ENCODE peak calls at places on chromosomes 2 and 18, in four cellular contexts. One of them, this sample, is unnamed.

GRCh38 chr2:223760838-223761502 is 76.4 kb downstream of the AP1S3 start:
- DNase-seq in dorsolateral prefrontal cortex: no peak
- DNase-seq in IMR-90: peak; percentile 89
- DNase-seq in GM12878: peak; percentile 53
- DNase-seq in this sample: peak; percentile 11

GRCh38 chr2:144524190-144524957 is 4.5 kb upstream of the ZEB2 start:
- DNase-seq in dorsolateral prefrontal cortex: peak; percentile 66
- DNase-seq in IMR-90: no peak
- DNase-seq in GM12878: no peak
- DNase-seq in this sample: no peak

GRCh38 chr2:71454221-71455010 is 1.1 kb downstream of the DYSF start:
- DNase-seq in dorsolateral prefrontal cortex: no peak
- DNase-seq in IMR-90: no peak
- DNase-seq in GM12878: no peak
- DNase-seq in this sample: no peak

GRCh38 chr2:196748123-196748522 is 51.4 kb downstream of the GTF3C3 start:
- DNase-seq in dorsolateral prefrontal cortex: no peak
- DNase-seq in IMR-90: no peak
- DNase-seq in GM12878: no peak
- DNase-seq in this sample: no peak

GRCh38 chr2:207805566-207806226 is 36.0 kb upstream of the FZD5 start:
- DNase-seq in dorsolateral prefrontal cortex: no peak
- DNase-seq in IMR-90: no peak
- DNase-seq in GM12878: no peak
- DNase-seq in this sample: no peak

GRCh38 chr2:30305235-30305634 is 73.9 kb downstream of the LBH start:
- DNase-seq in dorsolateral prefrontal cortex: no peak
- DNase-seq in IMR-90: peak; percentile 85
- DNase-seq in GM12878: no peak
- DNase-seq in this sample: no peak

GRCh38 chr2:183259921-183260320 is 135.7 kb downstream of the NUP35 start:
- DNase-seq in dorsolateral prefrontal cortex: no peak
- DNase-seq in IMR-90: no peak
- DNase-seq in GM12878: no peak
- DNase-seq in this sample: peak; percentile 8

GRCh38 chr2:109545828-109546713 is 67.7 kb downstream of the SEPTIN10 start:
- DNase-seq in dorsolateral prefrontal cortex: peak; percentile 82
- DNase-seq in IMR-90: peak; percentile 60
- DNase-seq in GM12878: peak; percentile 39
- DNase-seq in this sample: peak; percentile 52

GRCh38 chr18:24103622-24104021 is 35.2 kb upstream of the CABYR start:
- DNase-seq in dorsolateral prefrontal cortex: no peak
- DNase-seq in IMR-90: peak; percentile 11
- DNase-seq in GM12878: no peak
- DNase-seq in this sample: no peak

GRCh38 chr2:56260415-56260814 is 76.6 kb downstream of the CCDC85A start:
- DNase-seq in dorsolateral prefrontal cortex: no peak
- DNase-seq in IMR-90: no peak
- DNase-seq in GM12878: no peak
- DNase-seq in this sample: no peak

GRCh38 chr2:237473474-237474453 is 13.3 kb upstream of the MLPH start:
- DNase-seq in dorsolateral prefrontal cortex: peak; percentile 54
- DNase-seq in IMR-90: peak; percentile 67
- DNase-seq in GM12878: no peak
- DNase-seq in this sample: no peak
- TF ChIP-seq CTCF in dorsolateral prefrontal cortex: no peak
- TF ChIP-seq CTCF in IMR-90: no peak
- TF ChIP-seq CTCF in GM12878: no peak
- TF ChIP-seq CTCF in this sample: no peak

GRCh38 chr2:171965238-171965637 is 34.5 kb upstream of the METAP1D start:
- DNase-seq in dorsolateral prefrontal cortex: no peak
- DNase-seq in IMR-90: no peak
- DNase-seq in GM12878: no peak
- DNase-seq in this sample: no peak

GRCh38 chr2:171965661-171966060 is 34.1 kb upstream of the METAP1D start:
- DNase-seq in dorsolateral prefrontal cortex: no peak
- DNase-seq in IMR-90: no peak
- DNase-seq in GM12878: no peak
- DNase-seq in this sample: no peak

GRCh38 chr2:171964328-171964727 is 35.4 kb upstream of the METAP1D start:
- DNase-seq in dorsolateral prefrontal cortex: no peak
- DNase-seq in IMR-90: no peak
- DNase-seq in GM12878: no peak
- DNase-seq in this sample: no peak

GRCh38 chr2:171960570-171960969 is 38.3 kb downstream of the HAT1 start:
- DNase-seq in dorsolateral prefrontal cortex: no peak
- DNase-seq in IMR-90: no peak
- DNase-seq in GM12878: no peak
- DNase-seq in this sample: no peak

DNA sequence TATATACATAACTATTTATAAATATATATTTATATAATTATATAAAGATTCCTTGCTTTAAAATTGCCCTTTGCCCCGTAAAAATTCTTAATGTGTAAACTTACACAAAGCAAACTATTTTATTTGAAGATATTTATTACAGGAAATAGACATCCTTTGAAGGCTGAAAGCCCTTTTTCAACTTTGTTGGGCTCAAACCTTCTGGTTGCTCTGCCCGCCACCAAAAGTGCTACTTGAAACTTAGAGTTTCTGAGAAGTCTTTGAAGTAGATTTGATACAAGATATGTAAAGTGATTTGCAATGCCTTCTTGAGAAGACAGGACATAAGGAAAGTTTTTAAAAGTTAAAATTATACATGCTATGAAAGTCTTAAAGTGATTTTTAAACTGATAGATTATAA is 36.6 kb upstream of the METAP1D start:
- DNase-seq in dorsolateral prefrontal cortex: no peak
- DNase-seq in IMR-90: no peak
- DNase-seq in GM12878: no peak
- DNase-seq in this sample: no peak
- H3K4me3 ChIP-seq in dorsolateral prefrontal cortex: no peak overlapping the region
- H3K4me3 ChIP-seq in IMR-90: no peak overlapping the region
- H3K4me3 ChIP-seq in GM12878: no peak overlapping the region
- H3K4me3 ChIP-seq in this sample: no peak overlapping the region

GRCh38 chr2:46564811-46565241 is 85.5 kb downstream of the TMEM247 start:
- DNase-seq in dorsolateral prefrontal cortex: no peak
- DNase-seq in IMR-90: no peak
- DNase-seq in GM12878: no peak
- DNase-seq in this sample: no peak
- TF ChIP-seq CTCF in dorsolateral prefrontal cortex: no peak
- TF ChIP-seq CTCF in IMR-90: no peak
- TF ChIP-seq CTCF in GM12878: no peak
- TF ChIP-seq CTCF in this sample: peak; percentile 27

DNA sequence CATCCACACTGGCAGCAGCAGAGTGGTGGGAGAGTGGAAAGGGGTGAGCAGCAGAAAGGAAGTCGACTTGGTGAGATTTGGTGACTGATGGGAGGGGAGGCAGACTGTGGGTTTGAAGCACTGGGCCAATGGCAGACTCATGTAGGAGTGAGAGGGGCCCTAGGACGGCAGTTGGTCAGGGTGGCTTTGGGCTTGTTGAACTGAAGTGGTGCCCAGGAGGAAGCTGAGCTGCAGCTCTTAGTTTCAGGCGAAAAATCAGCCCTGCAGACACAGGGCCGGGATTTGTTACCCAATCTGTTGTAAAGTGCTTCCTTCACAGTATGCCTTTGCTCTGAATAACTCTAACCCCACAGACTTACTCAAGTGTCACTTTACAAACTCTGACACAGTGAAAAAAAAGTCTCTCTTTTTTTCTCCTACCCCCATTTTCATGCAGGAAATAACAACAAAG is 226.7 kb downstream of the VAPA start:
- DNase-seq in dorsolateral prefrontal cortex: no peak
- DNase-seq in IMR-90: peak; percentile 21
- DNase-seq in GM12878: no peak
- DNase-seq in this sample: no peak
- H3K4me3 ChIP-seq in dorsolateral prefrontal cortex: no peak overlapping the region
- H3K4me3 ChIP-seq in IMR-90: no peak overlapping the region
- H3K4me3 ChIP-seq in GM12878: no peak overlapping the region
- H3K4me3 ChIP-seq in this sample: no peak overlapping the region